ENCODE peak calls at places on chromosomes 12 and 14, in eight cellular contexts. G, C, B, M, Q, T, K and J are unnamed samples.

GRCh38 chr14:63499701-63500250 is 43.4 kb downstream of the PPP2R5E start:
- DNase-seq in G (no peak), Q (no peak), K (no peak), M (no peak), B (no peak), T (no peak), C (peak), J (no peak)

GRCh38 chr14:99508896-99509629 is 27.9 kb downstream of the CCNK start:
- DNase-seq in K (peak), B (no peak), T (no peak), G (peak), Q (no peak), M (peak), C (no peak), J (peak)

GRCh38 chr14:24232645-24233537 is at the start of gene GMPR2:
- DNase-seq in Q (no peak), C (no peak), K (no peak), T (no peak), G (peak), B (no peak), M (no peak), J (no peak)

GRCh38 chr14:67487937-67488893 is at the start of gene TMEM229B:
- DNase-seq in Q (peak), G (no peak), C (no peak), T (no peak), K (peak), B (no peak), M (no peak), J (peak)

GRCh38 chr14:52974406-52974805 is 23.6 kb upstream of the FERMT2 start:
- DNase-seq in C (no peak), K (no peak), G (no peak), M (no peak), T (no peak), Q (no peak), B (no peak), J (no peak)

GRCh38 chr12:14567311-14568195 is at the start of gene PLBD1:
- DNase-seq in C (no peak), K (peak), G (peak), B (peak), Q (no peak), M (no peak), T (peak), J (no peak)

GRCh38 chr12:43060738-43061137 is 471.2 kb upstream of the PRICKLE1 start:
- DNase-seq in T (no peak), Q (no peak), G (no peak), K (no peak), M (no peak), C (no peak), B (no peak), J (no peak)

GRCh38 chr12:19058235-19059021 is 71.1 kb upstream of the PLEKHA5 start:
- DNase-seq in G (peak), T (no peak), C (no peak), M (no peak), K (peak), B (peak), Q (no peak), J (no peak)

GRCh38 chr12:120126635-120127005 is 10.1 kb upstream of the RAB35 start:
- DNase-seq in K (no peak), B (no peak), G (no peak), C (no peak), T (no peak), M (no peak), Q (no peak), J (no peak)

GRCh38 chr12:131574397-131574775 is 136.5 kb upstream of the SFSWAP start:
- DNase-seq in C (no peak), G (no peak), Q (no peak), T (peak), K (no peak), M (no peak), B (no peak), J (no peak)

GRCh38 chr12:104519190-104519857 is 62.6 kb downstream of the CHST11 start:
- DNase-seq in M (no peak), K (no peak), B (no peak), Q (peak), G (peak), C (no peak), T (no peak), J (no peak)

GRCh38 chr12:132356686-132357622 is 27.6 kb upstream of the GALNT9 start:
- DNase-seq in Q (no peak), C (no peak), G (peak), M (peak), T (peak), K (no peak), B (peak), J (no peak)

GRCh38 chr12:80154261-80154660 is 54.9 kb downstream of the OTOGL start:
- DNase-seq in G (no peak), M (no peak), B (no peak), C (no peak), K (no peak), T (no peak), Q (no peak), J (no peak)

GRCh38 chr12:105322070-105322469 is 8.4 kb upstream of the C12orf75 start:
- DNase-seq in G (no peak), C (no peak), Q (no peak), B (no peak), T (no peak), K (no peak), M (no peak), J (no peak)

GRCh38 chr12:30764251-30764650 is 9.5 kb upstream of the CAPRIN2 start:
- DNase-seq in B (no peak), C (no peak), M (no peak), G (no peak), T (no peak), Q (no peak), K (no peak), J (no peak)

GRCh38 chr14:77037886-77038511 is 9.5 kb upstream of the IRF2BPL start:
- DNase-seq in G (no peak), K (no peak), B (no peak), T (peak), M (no peak), C (no peak), Q (peak), J (peak)

GRCh38 chr14:36934304-36934703 is 238.1 kb downstream of the SLC25A21 start:
- DNase-seq in T (no peak), Q (no peak), C (no peak), M (no peak), K (no peak), G (no peak), B (no peak), J (no peak)

GRCh38 chr12:131914179-131914702 is 14.8 kb upstream of the PUS1 start:
- DNase-seq in G (no peak), C (no peak), Q (no peak), T (no peak), B (no peak), K (no peak), M (no peak), J (no peak)

GRCh38 chr12:108612788-108613282 is 15.0 kb upstream of the TMEM119 start:
- DNase-seq in M (no peak), K (no peak), G (peak), C (no peak), B (peak), T (no peak), Q (no peak), J (no peak)

GRCh38 chr12:3150820-3151590 is 73.8 kb downstream of the TSPAN9 start:
- DNase-seq in T (peak), C (no peak), M (no peak), K (no peak), G (peak), Q (no peak), B (peak), J (peak)

GRCh38 chr14:76936483-76936882 is 92.0 kb downstream of the IRF2BPL start:
- DNase-seq in B (no peak), Q (no peak), C (no peak), K (no peak), M (no peak), T (no peak), G (no peak), J (no peak)

GRCh38 chr14:36503771-36504741 is 16.0 kb downstream of the NKX2-1 start:
- DNase-seq in C (no peak), K (no peak), B (peak), G (peak), M (no peak), Q (no peak), T (no peak), J (no peak)

GRCh38 chr12:52006726-52007157 is at the start of gene TAMALIN:
- DNase-seq in T (peak), G (no peak), Q (peak), B (peak), K (peak), M (peak), C (no peak), J (peak)

GRCh38 chr12:76614364-76614763 is 54.8 kb upstream of the OSBPL8 start:
- DNase-seq in C (no peak), Q (no peak), T (no peak), G (no peak), K (no peak), B (no peak), M (no peak), J (no peak)

GRCh38 chr12:121590476-121591143 is 9.8 kb upstream of the KDM2B start:
- DNase-seq in T (no peak), M (no peak), G (no peak), C (no peak), Q (peak), K (no peak), B (no peak), J (no peak)

GRCh38 chr12:127928178-127928577 is 338.8 kb upstream of the TMEM132C start:
- DNase-seq in C (no peak), K (no peak), Q (no peak), G (no peak), M (no peak), T (no peak), B (no peak), J (no peak)

GRCh38 chr12:89856431-89856830 is 147.8 kb upstream of the ATP2B1 start:
- DNase-seq in M (no peak), Q (no peak), G (no peak), B (no peak), T (no peak), K (no peak), C (no peak), J (no peak)

GRCh38 chr14:91228112-91229004 is 16.1 kb downstream of the GPR68 start:
- DNase-seq in Q (peak), K (no peak), T (no peak), B (peak), G (peak), M (no peak), C (no peak), J (no peak)

GRCh38 chr14:39581474-39581873 is 149.2 kb upstream of the FBXO33 start:
- DNase-seq in Q (no peak), K (no peak), M (no peak), T (no peak), B (no peak), G (no peak), C (no peak), J (no peak)

GRCh38 chr14:52015411-52016030 is 26.2 kb downstream of the RTRAF start:
- DNase-seq in G (peak), T (no peak), C (no peak), B (peak), M (peak), Q (no peak), K (peak), J (no peak)

GRCh38 chr14:63308723-63309317 is 9.9 kb downstream of the GPHB5 start:
- DNase-seq in B (peak), M (peak), C (no peak), Q (no peak), T (no peak), K (peak), G (peak), J (no peak)

GRCh38 chr14:96224480-96225096 is 19.9 kb downstream of the BDKRB2 start:
- DNase-seq in M (no peak), B (no peak), G (no peak), T (no peak), C (no peak), Q (no peak), K (no peak), J (no peak)

GRCh38 chr12:65608319-65608916 is 215.9 kb upstream of the HMGA2 start:
- DNase-seq in Q (no peak), M (no peak), G (no peak), C (no peak), K (no peak), T (no peak), B (no peak), J (no peak)

GRCh38 chr14:100556936-100557505 is 30.2 kb downstream of the BEGAIN start:
- DNase-seq in G (no peak), C (no peak), M (no peak), Q (no peak), K (no peak), T (no peak), B (no peak), J (no peak)

GRCh38 chr12:50283924-50284236 is 560 bp upstream of the LIMA1 start:
- DNase-seq in M (no peak), K (peak), B (no peak), G (no peak), C (no peak), Q (no peak), T (no peak), J (no peak)

GRCh38 chr12:131089526-131090253 is 136.0 kb downstream of the ADGRD1 start:
- DNase-seq in B (peak), T (peak), M (no peak), G (peak), Q (no peak), C (no peak), K (no peak), J (no peak)

GRCh38 chr14:104993306-104993705 is 7.7 kb downstream of the CLBA1 start:
- DNase-seq in G (peak), C (no peak), Q (no peak), M (peak), B (no peak), T (no peak), K (no peak), J (no peak)

GRCh38 chr12:5047094-5047493 is 3.4 kb downstream of the KCNA5 start:
- DNase-seq in B (no peak), C (no peak), M (peak), G (peak), K (no peak), Q (no peak), T (peak), J (no peak)
- H3K27ac ChIP-seq in B (no peak), C (no peak), M (peak), G (no peak), K (no peak), Q (no peak), T (peak), J (no peak)

GRCh38 chr14:93276031-93276716 is 56.7 kb downstream of the BTBD7 start:
- DNase-seq in T (no peak), Q (no peak), M (no peak), K (peak), G (no peak), B (no peak), C (no peak), J (no peak)
- H3K27ac ChIP-seq in T (no peak), Q (no peak), M (no peak), K (peak), G (no peak), B (no peak), C (no peak), J (no peak)

GRCh38 chr12:24036438-24037204 is 87.2 kb upstream of the SOX5 start:
- DNase-seq in C (no peak), M (no peak), B (no peak), Q (no peak), K (no peak), T (no peak), G (no peak), J (no peak)
- H3K27ac ChIP-seq in C (no peak), M (no peak), B (no peak), Q (no peak), K (no peak), T (no peak), G (no peak), J (no peak)

GRCh38 chr12:124852329-124852831 is 11.3 kb downstream of the SCARB1 start:
- DNase-seq in G (no peak), Q (no peak), T (no peak), C (no peak), K (peak), M (no peak), B (no peak), J (no peak)
- H3K27ac ChIP-seq in G (no peak), Q (no peak), T (no peak), C (no peak), K (no peak), M (no peak), B (no peak), J (no peak)

GRCh38 chr12:93043877-93044209 is 114.7 kb upstream of the EEA1 start:
- DNase-seq in G (no peak), K (no peak), M (no peak), B (no peak), C (no peak), T (no peak), Q (no peak), J (no peak)
- H3K27ac ChIP-seq in G (no peak), K (no peak), M (no peak), B (no peak), C (no peak), T (no peak), Q (no peak), J (no peak)